ENCODE peak calls at places on chromosomes 1 and 21, in six cellular contexts. H, M, T, R, X and Q are unnamed samples.

GRCh38 chr1:98053471-98054366 is 132.9 kb upstream of the DPYD start:
- DNase-seq in H (peak; percentile 76), M (peak; percentile 56), T (peak; percentile 59), R (peak; percentile 70), X (peak; percentile 63), Q (peak; percentile 42)

GRCh38 chr1:51639694-51640093 is 22.8 kb downstream of the OSBPL9 start:
- DNase-seq in H (no peak), M (no peak), T (no peak), R (no peak), X (no peak), Q (no peak)

GRCh38 chr1:183723571-183723970 is 70.5 kb upstream of the APOBEC4 start:
- DNase-seq in H (no peak), M (no peak), T (no peak), R (no peak), X (no peak), Q (no peak)

GRCh38 chr21:31334648-31335121 is 9.4 kb downstream of the TIAM1 start:
- DNase-seq in H (no peak), M (no peak), T (no peak), R (no peak), X (no peak), Q (no peak)

GRCh38 chr21:42850463-42850862 is 28.9 kb downstream of the WDR4 start:
- DNase-seq in H (no peak), M (no peak), T (no peak), R (no peak), X (no peak), Q (no peak)

GRCh38 chr1:194477908-194478307 is 1291.5 kb upstream of the B3GALT2 start:
- DNase-seq in H (no peak), M (no peak), T (no peak), R (no peak), X (no peak), Q (no peak)

GRCh38 chr1:68322837-68323687 is 90.7 kb upstream of the WLS start:
- DNase-seq in H (peak; percentile 84), M (peak; percentile 69), T (no peak), R (no peak), X (no peak), Q (no peak)

GRCh38 chr21:34807881-34808568 is 139.2 kb downstream of the CLIC6 start:
- DNase-seq in H (peak; percentile 99), M (peak; percentile 66), T (peak; percentile 59), R (no peak), X (no peak), Q (peak; percentile 21)

GRCh38 chr1:51924455-51924854 is 45.9 kb upstream of the NRDC start:
- DNase-seq in H (peak; percentile 48), M (no peak), T (no peak), R (no peak), X (no peak), Q (no peak)

GRCh38 chr1:201214461-201214860 is 23.8 kb downstream of the IGFN1 start:
- DNase-seq in H (no peak), M (no peak), T (peak; percentile 6), R (no peak), X (no peak), Q (no peak)

GRCh38 chr1:243713470-243714186 is 136.4 kb downstream of the AKT3 start:
- DNase-seq in H (peak; percentile 70), M (no peak), T (no peak), R (no peak), X (no peak), Q (no peak)

GRCh38 chr21:42040411-42041180 is 30.4 kb upstream of the ZBTB21 start:
- DNase-seq in H (peak; percentile 100), M (peak; percentile 42), T (no peak), R (no peak), X (no peak), Q (no peak)

GRCh38 chr1:199691540-199691939 is 336.0 kb upstream of the NR5A2 start:
- DNase-seq in H (peak; percentile 92), M (no peak), T (no peak), R (no peak), X (no peak), Q (no peak)

GRCh38 chr1:8666394-8667167 is 150.9 kb downstream of the RERE start:
- DNase-seq in H (peak; percentile 53), M (no peak), T (no peak), R (no peak), X (no peak), Q (no peak)

GRCh38 chr1:247491328-247491727 is 33.4 kb upstream of the OR2B11 start:
- DNase-seq in H (no peak), M (no peak), T (no peak), R (no peak), X (no peak), Q (no peak)

GRCh38 chr1:41672173-41672572 is 187.7 kb upstream of the EDN2 start:
- DNase-seq in H (peak; percentile 60), M (no peak), T (peak; percentile 35), R (no peak), X (no peak), Q (no peak)

GRCh38 chr1:30444404-30444803 is 279.0 kb downstream of the MATN1 start:
- DNase-seq in H (no peak), M (no peak), T (no peak), R (no peak), X (no peak), Q (no peak)

GRCh38 chr1:93434987-93435386 is 12.9 kb upstream of the FNBP1L start:
- DNase-seq in H (no peak), M (no peak), T (no peak), R (no peak), X (no peak), Q (no peak)

GRCh38 chr1:19433610-19433999 is 51.7 kb downstream of the CAPZB start:
- DNase-seq in H (no peak), M (no peak), T (no peak), R (no peak), X (no peak), Q (no peak)

GRCh38 chr21:26032263-26032662 is 138.3 kb downstream of the APP start:
- DNase-seq in H (no peak), M (no peak), T (no peak), R (no peak), X (no peak), Q (no peak)

GRCh38 chr21:37916795-37917142 is 512 bp upstream of the KCNJ6 start:
- DNase-seq in H (peak; percentile 50), M (no peak), T (no peak), R (no peak), X (no peak), Q (no peak)

GRCh38 chr1:161840363-161840762 is 74.2 kb downstream of the ATF6 start:
- DNase-seq in H (no peak), M (no peak), T (no peak), R (no peak), X (no peak), Q (no peak)

GRCh38 chr1:119778886-119779560 is 10.3 kb upstream of the HMGCS2 start:
- DNase-seq in H (no peak), M (no peak), T (no peak), R (peak; percentile 46), X (no peak), Q (no peak)

DNA sequence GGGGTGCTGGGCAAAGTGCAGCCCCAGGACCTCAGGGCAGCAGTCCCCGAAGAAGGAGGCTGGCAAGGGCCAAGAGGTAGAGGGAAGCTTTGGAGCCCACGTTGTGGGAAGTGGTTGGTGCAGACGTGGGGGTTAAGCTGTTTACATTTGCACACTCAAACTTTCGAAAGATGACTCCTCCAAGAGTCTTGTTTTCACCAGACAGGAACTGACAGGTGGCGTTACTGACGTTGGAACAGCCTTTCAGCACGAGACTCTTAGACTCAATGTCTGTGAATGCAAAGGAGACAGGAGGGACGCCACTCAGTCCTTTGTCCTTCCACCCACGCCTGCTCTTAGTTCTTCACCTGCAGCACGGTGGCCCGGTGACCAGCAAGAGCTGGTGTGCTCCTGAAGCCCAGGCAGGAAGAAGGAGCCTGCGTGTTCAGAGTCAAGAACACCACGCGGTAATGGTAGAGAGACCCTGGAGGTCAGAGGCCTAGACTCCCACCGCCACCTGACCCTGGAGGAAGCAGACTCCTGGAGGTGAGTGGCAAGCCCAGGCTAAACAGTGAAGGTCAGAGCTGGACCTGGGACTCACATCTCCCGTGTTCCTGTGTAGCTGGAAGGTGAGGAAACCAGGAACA is 15.9 kb downstream of the LYPD8 start:
- DNase-seq in H (no peak), M (no peak), T (no peak), R (no peak), X (no peak), Q (no peak)
- H3K9me3 ChIP-seq in H (peaks cover 5% of the 10 kb centered on the region), M (no peaks in the 10 kb centered on the region), T (peaks cover 8% of the 10 kb centered on the region), R (no peaks in the 10 kb centered on the region), X (no peaks in the 10 kb centered on the region), Q (no peaks in the 10 kb centered on the region)

DNA sequence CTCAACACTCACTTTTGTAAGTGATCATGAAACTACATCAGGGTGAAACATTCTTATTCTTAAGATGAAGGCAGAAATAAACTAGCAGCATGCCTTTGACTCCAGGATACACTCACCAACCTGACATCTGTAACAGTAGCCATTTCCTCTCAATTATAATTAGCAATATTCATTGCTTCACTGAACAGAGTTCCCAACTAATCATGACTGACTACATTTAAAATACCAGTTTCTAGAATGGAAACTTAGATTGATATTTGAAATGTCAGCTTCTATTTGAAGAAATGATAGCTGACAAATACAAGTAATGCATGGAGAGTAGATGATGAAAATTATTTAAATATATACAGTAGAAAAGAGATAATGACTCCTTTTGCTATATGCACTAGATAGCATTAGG is 1023.8 kb downstream of the MRPL39 start:
- DNase-seq in H (no peak), M (no peak), T (no peak), R (no peak), X (no peak), Q (no peak)
- H3K9me3 ChIP-seq in H (no peaks in the 10 kb centered on the region), M (no peaks in the 10 kb centered on the region), T (peaks cover 16% of the 10 kb centered on the region), R (peaks cover 50% of the 10 kb centered on the region), X (no peaks in the 10 kb centered on the region), Q (no peaks in the 10 kb centered on the region)

DNA sequence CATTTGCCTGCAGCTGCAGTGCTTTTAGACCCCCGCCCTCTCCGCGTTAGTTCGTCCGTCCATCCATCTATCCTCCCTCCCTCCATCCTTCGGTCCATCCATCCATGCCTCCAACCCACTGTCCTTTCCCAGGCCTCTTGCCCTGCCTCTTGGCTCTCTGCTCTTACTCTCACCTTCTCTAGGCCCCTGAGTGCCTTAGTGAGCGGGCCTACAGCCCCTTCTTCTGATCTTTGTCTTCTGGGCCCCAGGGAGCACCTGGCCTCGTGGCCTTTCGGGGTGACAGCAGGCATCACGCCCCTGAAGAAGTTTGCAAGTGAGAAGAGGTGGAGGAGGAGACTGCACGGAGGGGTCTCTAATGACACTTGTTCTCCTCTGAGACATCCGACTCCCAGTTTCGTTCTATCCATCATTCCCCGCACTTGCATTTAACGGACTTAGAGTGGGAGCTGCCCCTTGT is 842 bp downstream of the ATXN7L2 start:
- DNase-seq in H (no peak), M (no peak), T (no peak), R (no peak), X (no peak), Q (no peak)
- H3K9me3 ChIP-seq in H (no peaks in the 10 kb centered on the region), M (no peaks in the 10 kb centered on the region), T (no peaks in the 10 kb centered on the region), R (no peaks in the 10 kb centered on the region), X (no peaks in the 10 kb centered on the region), Q (no peaks in the 10 kb centered on the region)

GRCh38 chr1:3183439-3183838 is 114.4 kb downstream of the PRDM16 start:
- DNase-seq in H (no peak), M (no peak), T (no peak), R (no peak), X (no peak), Q (no peak)
- H3K9me3 ChIP-seq in H (no peaks in the 10 kb centered on the region), M (no peaks in the 10 kb centered on the region), T (peaks cover 2% of the 10 kb centered on the region), R (no peaks in the 10 kb centered on the region), X (no peaks in the 10 kb centered on the region), Q (no peaks in the 10 kb centered on the region)